ENCODE peak calls at places on chromosome 19, in nine cellular contexts. One of them, this sample, is unnamed.

GRCh38 chr19:57563547-57563946 is 3.9 kb upstream of the ZNF550 start:
- DNase-seq in stimulated activated CD4-positive, alpha-beta T cell treated with anti-CD3 and anti-CD28 coated beads, TNF-alpha, amount 100 ng/mL, for 48 hours: no peak
- DNase-seq in RCC 7860: no peak
- DNase-seq in NCI-H2107: no peak
- DNase-seq in fibroblast of lung: no peak
- DNase-seq in NCI-H2029: no peak
- DNase-seq in activated T-helper 1 cell treated with anti-CD3 and anti-CD28 coated beads, Interleukin-2, amount 50 U/mL, for 16 hours: no peak
- DNase-seq in endothelial cell: no peak
- DNase-seq in HuH-7: no peak
- DNase-seq in this sample: no peak

GRCh38 chr19:50329146-50329925 is at the start of gene KCNC3:
- DNase-seq in stimulated activated CD4-positive, alpha-beta T cell treated with anti-CD3 and anti-CD28 coated beads, TNF-alpha, amount 100 ng/mL, for 48 hours: peak; percentile 99
- DNase-seq in RCC 7860: no peak
- DNase-seq in NCI-H2107: peak; percentile 98
- DNase-seq in fibroblast of lung: peak; percentile 83
- DNase-seq in NCI-H2029: peak; percentile 100
- DNase-seq in activated T-helper 1 cell treated with anti-CD3 and anti-CD28 coated beads, Interleukin-2, amount 50 U/mL, for 16 hours: peak; percentile 73
- DNase-seq in endothelial cell: no peak
- DNase-seq in HuH-7: peak; percentile 94
- DNase-seq in this sample: peak; percentile 12

GRCh38 chr19:2607712-2608601 is 94.5 kb downstream of the GNG7 start:
- DNase-seq in stimulated activated CD4-positive, alpha-beta T cell treated with anti-CD3 and anti-CD28 coated beads, TNF-alpha, amount 100 ng/mL, for 48 hours: peak; percentile 93
- DNase-seq in RCC 7860: no peak
- DNase-seq in NCI-H2107: no peak
- DNase-seq in fibroblast of lung: no peak
- DNase-seq in NCI-H2029: no peak
- DNase-seq in activated T-helper 1 cell treated with anti-CD3 and anti-CD28 coated beads, Interleukin-2, amount 50 U/mL, for 16 hours: peak; percentile 40
- DNase-seq in endothelial cell: no peak
- DNase-seq in HuH-7: no peak
- DNase-seq in this sample: no peak

GRCh38 chr19:28705008-28705407 is 507.9 kb downstream of the UQCRFS1 start:
- DNase-seq in stimulated activated CD4-positive, alpha-beta T cell treated with anti-CD3 and anti-CD28 coated beads, TNF-alpha, amount 100 ng/mL, for 48 hours: no peak
- DNase-seq in RCC 7860: peak; percentile 84
- DNase-seq in NCI-H2107: no peak
- DNase-seq in fibroblast of lung: peak; percentile 75
- DNase-seq in NCI-H2029: no peak
- DNase-seq in activated T-helper 1 cell treated with anti-CD3 and anti-CD28 coated beads, Interleukin-2, amount 50 U/mL, for 16 hours: no peak
- DNase-seq in endothelial cell: no peak
- DNase-seq in HuH-7: no peak
- DNase-seq in this sample: peak; percentile 53

GRCh38 chr19:40578442-40578908 is 1.8 kb downstream of the SHKBP1 start:
- DNase-seq in stimulated activated CD4-positive, alpha-beta T cell treated with anti-CD3 and anti-CD28 coated beads, TNF-alpha, amount 100 ng/mL, for 48 hours: no peak
- DNase-seq in RCC 7860: no peak
- DNase-seq in NCI-H2107: no peak
- DNase-seq in fibroblast of lung: no peak
- DNase-seq in NCI-H2029: no peak
- DNase-seq in activated T-helper 1 cell treated with anti-CD3 and anti-CD28 coated beads, Interleukin-2, amount 50 U/mL, for 16 hours: no peak
- DNase-seq in endothelial cell: peak; percentile 29
- DNase-seq in HuH-7: no peak
- DNase-seq in this sample: no peak

GRCh38 chr19:2624537-2625091 is 77.9 kb downstream of the GNG7 start:
- DNase-seq in stimulated activated CD4-positive, alpha-beta T cell treated with anti-CD3 and anti-CD28 coated beads, TNF-alpha, amount 100 ng/mL, for 48 hours: no peak
- DNase-seq in RCC 7860: peak; percentile 83
- DNase-seq in NCI-H2107: no peak
- DNase-seq in fibroblast of lung: no peak
- DNase-seq in NCI-H2029: no peak
- DNase-seq in activated T-helper 1 cell treated with anti-CD3 and anti-CD28 coated beads, Interleukin-2, amount 50 U/mL, for 16 hours: no peak
- DNase-seq in endothelial cell: no peak
- DNase-seq in HuH-7: no peak
- DNase-seq in this sample: no peak

GRCh38 chr19:13861392-13861713 is 15.6 kb upstream of the NANOS3 start:
- DNase-seq in stimulated activated CD4-positive, alpha-beta T cell treated with anti-CD3 and anti-CD28 coated beads, TNF-alpha, amount 100 ng/mL, for 48 hours: no peak
- DNase-seq in RCC 7860: no peak
- DNase-seq in NCI-H2107: no peak
- DNase-seq in fibroblast of lung: no peak
- DNase-seq in NCI-H2029: no peak
- DNase-seq in activated T-helper 1 cell treated with anti-CD3 and anti-CD28 coated beads, Interleukin-2, amount 50 U/mL, for 16 hours: no peak
- DNase-seq in endothelial cell: no peak
- DNase-seq in HuH-7: no peak
- DNase-seq in this sample: no peak

GRCh38 chr19:8697671-8698432 is 743 bp downstream of the ACTL9 start:
- DNase-seq in stimulated activated CD4-positive, alpha-beta T cell treated with anti-CD3 and anti-CD28 coated beads, TNF-alpha, amount 100 ng/mL, for 48 hours: peak; percentile 16
- DNase-seq in RCC 7860: no peak
- DNase-seq in NCI-H2107: no peak
- DNase-seq in fibroblast of lung: no peak
- DNase-seq in NCI-H2029: no peak
- DNase-seq in activated T-helper 1 cell treated with anti-CD3 and anti-CD28 coated beads, Interleukin-2, amount 50 U/mL, for 16 hours: no peak
- DNase-seq in endothelial cell: no peak
- DNase-seq in HuH-7: no peak
- DNase-seq in this sample: no peak

GRCh38 chr19:50358483-50359431 is 6.7 kb downstream of the NAPSA start:
- DNase-seq in stimulated activated CD4-positive, alpha-beta T cell treated with anti-CD3 and anti-CD28 coated beads, TNF-alpha, amount 100 ng/mL, for 48 hours: peak; percentile 68
- DNase-seq in RCC 7860: no peak
- DNase-seq in NCI-H2107: no peak
- DNase-seq in fibroblast of lung: peak; percentile 51
- DNase-seq in NCI-H2029: peak; percentile 40
- DNase-seq in activated T-helper 1 cell treated with anti-CD3 and anti-CD28 coated beads, Interleukin-2, amount 50 U/mL, for 16 hours: peak; percentile 47
- DNase-seq in endothelial cell: no peak
- DNase-seq in HuH-7: peak; percentile 50
- DNase-seq in this sample: no peak

GRCh38 chr19:53903055-53903680 is 5.9 kb upstream of the CACNG7 start:
- DNase-seq in stimulated activated CD4-positive, alpha-beta T cell treated with anti-CD3 and anti-CD28 coated beads, TNF-alpha, amount 100 ng/mL, for 48 hours: no peak
- DNase-seq in RCC 7860: no peak
- DNase-seq in NCI-H2107: no peak
- DNase-seq in fibroblast of lung: peak; percentile 33
- DNase-seq in NCI-H2029: no peak
- DNase-seq in activated T-helper 1 cell treated with anti-CD3 and anti-CD28 coated beads, Interleukin-2, amount 50 U/mL, for 16 hours: no peak
- DNase-seq in endothelial cell: no peak
- DNase-seq in HuH-7: peak; percentile 65
- DNase-seq in this sample: no peak

GRCh38 chr19:44943801-44944249 is 1.8 kb downstream of the APOC4 start:
- DNase-seq in stimulated activated CD4-positive, alpha-beta T cell treated with anti-CD3 and anti-CD28 coated beads, TNF-alpha, amount 100 ng/mL, for 48 hours: no peak
- DNase-seq in RCC 7860: no peak
- DNase-seq in NCI-H2107: no peak
- DNase-seq in fibroblast of lung: no peak
- DNase-seq in NCI-H2029: no peak
- DNase-seq in activated T-helper 1 cell treated with anti-CD3 and anti-CD28 coated beads, Interleukin-2, amount 50 U/mL, for 16 hours: no peak
- DNase-seq in endothelial cell: no peak
- DNase-seq in HuH-7: no peak
- DNase-seq in this sample: no peak

GRCh38 chr19:1168877-1169791 is 4.9 kb downstream of the SBNO2 start:
- DNase-seq in stimulated activated CD4-positive, alpha-beta T cell treated with anti-CD3 and anti-CD28 coated beads, TNF-alpha, amount 100 ng/mL, for 48 hours: no peak
- DNase-seq in RCC 7860: peak; percentile 86
- DNase-seq in NCI-H2107: no peak
- DNase-seq in fibroblast of lung: peak; percentile 86
- DNase-seq in NCI-H2029: no peak
- DNase-seq in activated T-helper 1 cell treated with anti-CD3 and anti-CD28 coated beads, Interleukin-2, amount 50 U/mL, for 16 hours: no peak
- DNase-seq in endothelial cell: no peak
- DNase-seq in HuH-7: no peak
- DNase-seq in this sample: no peak

GRCh38 chr19:13850910-13851753 is 25.8 kb upstream of the NANOS3 start:
- DNase-seq in stimulated activated CD4-positive, alpha-beta T cell treated with anti-CD3 and anti-CD28 coated beads, TNF-alpha, amount 100 ng/mL, for 48 hours: no peak
- DNase-seq in RCC 7860: peak; percentile 96
- DNase-seq in NCI-H2107: no peak
- DNase-seq in fibroblast of lung: peak; percentile 95
- DNase-seq in NCI-H2029: no peak
- DNase-seq in activated T-helper 1 cell treated with anti-CD3 and anti-CD28 coated beads, Interleukin-2, amount 50 U/mL, for 16 hours: no peak
- DNase-seq in endothelial cell: no peak
- DNase-seq in HuH-7: no peak
- DNase-seq in this sample: no peak

GRCh38 chr19:53047379-53047778 is 2.8 kb downstream of the ERVV-2 start:
- DNase-seq in stimulated activated CD4-positive, alpha-beta T cell treated with anti-CD3 and anti-CD28 coated beads, TNF-alpha, amount 100 ng/mL, for 48 hours: no peak
- DNase-seq in RCC 7860: no peak
- DNase-seq in NCI-H2107: no peak
- DNase-seq in fibroblast of lung: no peak
- DNase-seq in NCI-H2029: no peak
- DNase-seq in activated T-helper 1 cell treated with anti-CD3 and anti-CD28 coated beads, Interleukin-2, amount 50 U/mL, for 16 hours: no peak
- DNase-seq in endothelial cell: no peak
- DNase-seq in HuH-7: no peak
- DNase-seq in this sample: no peak

GRCh38 chr19:48991823-48992570 is 1.1 kb downstream of the GYS1 start:
- DNase-seq in stimulated activated CD4-positive, alpha-beta T cell treated with anti-CD3 and anti-CD28 coated beads, TNF-alpha, amount 100 ng/mL, for 48 hours: no peak
- DNase-seq in RCC 7860: peak; percentile 68
- DNase-seq in NCI-H2107: no peak
- DNase-seq in fibroblast of lung: peak; percentile 81
- DNase-seq in NCI-H2029: no peak
- DNase-seq in activated T-helper 1 cell treated with anti-CD3 and anti-CD28 coated beads, Interleukin-2, amount 50 U/mL, for 16 hours: no peak
- DNase-seq in endothelial cell: no peak
- DNase-seq in HuH-7: no peak
- DNase-seq in this sample: no peak

GRCh38 chr19:9878511-9879196 is 43.5 kb downstream of the PIN1 start:
- DNase-seq in stimulated activated CD4-positive, alpha-beta T cell treated with anti-CD3 and anti-CD28 coated beads, TNF-alpha, amount 100 ng/mL, for 48 hours: no peak
- DNase-seq in RCC 7860: no peak
- DNase-seq in NCI-H2107: no peak
- DNase-seq in fibroblast of lung: no peak
- DNase-seq in NCI-H2029: no peak
- DNase-seq in activated T-helper 1 cell treated with anti-CD3 and anti-CD28 coated beads, Interleukin-2, amount 50 U/mL, for 16 hours: no peak
- DNase-seq in endothelial cell: no peak
- DNase-seq in HuH-7: no peak
- DNase-seq in this sample: no peak

GRCh38 chr19:5463959-5464358 is 8.7 kb downstream of the ZNRF4 start:
- DNase-seq in stimulated activated CD4-positive, alpha-beta T cell treated with anti-CD3 and anti-CD28 coated beads, TNF-alpha, amount 100 ng/mL, for 48 hours: no peak
- DNase-seq in RCC 7860: no peak
- DNase-seq in NCI-H2107: no peak
- DNase-seq in fibroblast of lung: no peak
- DNase-seq in NCI-H2029: no peak
- DNase-seq in activated T-helper 1 cell treated with anti-CD3 and anti-CD28 coated beads, Interleukin-2, amount 50 U/mL, for 16 hours: no peak
- DNase-seq in endothelial cell: no peak
- DNase-seq in HuH-7: peak; percentile 37
- DNase-seq in this sample: no peak

GRCh38 chr19:55206664-55207500 is 2.4 kb downstream of the PTPRH start:
- DNase-seq in stimulated activated CD4-positive, alpha-beta T cell treated with anti-CD3 and anti-CD28 coated beads, TNF-alpha, amount 100 ng/mL, for 48 hours: peak; percentile 51
- DNase-seq in RCC 7860: peak; percentile 66
- DNase-seq in NCI-H2107: peak; percentile 60
- DNase-seq in fibroblast of lung: peak; percentile 90
- DNase-seq in NCI-H2029: peak; percentile 76
- DNase-seq in activated T-helper 1 cell treated with anti-CD3 and anti-CD28 coated beads, Interleukin-2, amount 50 U/mL, for 16 hours: no peak
- DNase-seq in endothelial cell: peak; percentile 32
- DNase-seq in HuH-7: peak; percentile 94
- DNase-seq in this sample: peak; percentile 54

GRCh38 chr19:15863272-15863671 is 34.6 kb downstream of the CYP4F2 start:
- DNase-seq in stimulated activated CD4-positive, alpha-beta T cell treated with anti-CD3 and anti-CD28 coated beads, TNF-alpha, amount 100 ng/mL, for 48 hours: no peak
- DNase-seq in RCC 7860: peak; percentile 96
- DNase-seq in NCI-H2107: no peak
- DNase-seq in fibroblast of lung: no peak
- DNase-seq in NCI-H2029: no peak
- DNase-seq in activated T-helper 1 cell treated with anti-CD3 and anti-CD28 coated beads, Interleukin-2, amount 50 U/mL, for 16 hours: no peak
- DNase-seq in endothelial cell: no peak
- DNase-seq in HuH-7: no peak
- DNase-seq in this sample: no peak

GRCh38 chr19:46955114-46955812 is 64.4 kb upstream of the NPAS1 start:
- DNase-seq in stimulated activated CD4-positive, alpha-beta T cell treated with anti-CD3 and anti-CD28 coated beads, TNF-alpha, amount 100 ng/mL, for 48 hours: no peak
- DNase-seq in RCC 7860: peak; percentile 44
- DNase-seq in NCI-H2107: no peak
- DNase-seq in fibroblast of lung: no peak
- DNase-seq in NCI-H2029: peak; percentile 12
- DNase-seq in activated T-helper 1 cell treated with anti-CD3 and anti-CD28 coated beads, Interleukin-2, amount 50 U/mL, for 16 hours: no peak
- DNase-seq in endothelial cell: no peak
- DNase-seq in HuH-7: no peak
- DNase-seq in this sample: no peak

GRCh38 chr19:53545271-53546065 is 7.5 kb downstream of the ZNF331 start:
- DNase-seq in stimulated activated CD4-positive, alpha-beta T cell treated with anti-CD3 and anti-CD28 coated beads, TNF-alpha, amount 100 ng/mL, for 48 hours: no peak
- DNase-seq in RCC 7860: no peak
- DNase-seq in NCI-H2107: no peak
- DNase-seq in fibroblast of lung: peak; percentile 77
- DNase-seq in NCI-H2029: no peak
- DNase-seq in activated T-helper 1 cell treated with anti-CD3 and anti-CD28 coated beads, Interleukin-2, amount 50 U/mL, for 16 hours: no peak
- DNase-seq in endothelial cell: no peak
- DNase-seq in HuH-7: no peak
- DNase-seq in this sample: no peak

GRCh38 chr19:49217382-49217781 is 59.8 kb downstream of the TRPM4 start:
- DNase-seq in stimulated activated CD4-positive, alpha-beta T cell treated with anti-CD3 and anti-CD28 coated beads, TNF-alpha, amount 100 ng/mL, for 48 hours: no peak
- DNase-seq in RCC 7860: no peak
- DNase-seq in NCI-H2107: no peak
- DNase-seq in fibroblast of lung: peak; percentile 70
- DNase-seq in NCI-H2029: peak; percentile 87
- DNase-seq in activated T-helper 1 cell treated with anti-CD3 and anti-CD28 coated beads, Interleukin-2, amount 50 U/mL, for 16 hours: no peak
- DNase-seq in endothelial cell: no peak
- DNase-seq in HuH-7: no peak
- DNase-seq in this sample: no peak

GRCh38 chr19:7527516-7528191 is 5.2 kb downstream of the MCOLN1 start:
- DNase-seq in stimulated activated CD4-positive, alpha-beta T cell treated with anti-CD3 and anti-CD28 coated beads, TNF-alpha, amount 100 ng/mL, for 48 hours: no peak
- DNase-seq in RCC 7860: no peak
- DNase-seq in NCI-H2107: no peak
- DNase-seq in fibroblast of lung: no peak
- DNase-seq in NCI-H2029: no peak
- DNase-seq in activated T-helper 1 cell treated with anti-CD3 and anti-CD28 coated beads, Interleukin-2, amount 50 U/mL, for 16 hours: no peak
- DNase-seq in endothelial cell: no peak
- DNase-seq in HuH-7: no peak
- DNase-seq in this sample: no peak

This sample was measured in GM04503.